ENCODE peak calls at places on chromosomes 7 and 10, in nine cellular contexts. O, I, Q, Y, J, W, Z, F and E are unnamed samples.

GRCh38 chr10:97278491-97278989 is 13.9 kb downstream of the ARHGAP19 start:
- DNase-seq in I (peak; percentile 65), F (no peak), J (peak; percentile 63), Y (peak; percentile 80), O (peak; percentile 90), W (no peak), Q (no peak), Z (no peak), E (peak; percentile 57)

GRCh38 chr7:45662018-45662417 is 87.8 kb downstream of the ADCY1 start:
- DNase-seq in O (no peak), Z (no peak), J (no peak), Q (no peak), I (no peak), W (no peak), Y (no peak), F (no peak), E (no peak)

GRCh38 chr7:53642361-53642760 is 606.9 kb downstream of the POM121L12 start:
- DNase-seq in J (no peak), Y (no peak), F (no peak), Q (no peak), Z (no peak), W (no peak), I (no peak), O (peak; percentile 11), E (no peak)

GRCh38 chr10:122056431-122057094 is 67.6 kb downstream of the TACC2 start:
- DNase-seq in Y (no peak), Q (no peak), J (no peak), O (no peak), F (no peak), W (no peak), Z (no peak), I (peak; percentile 44), E (no peak)

GRCh38 chr7:111138196-111138569 is 47.3 kb downstream of the LRRN3 start:
- DNase-seq in W (no peak), J (no peak), O (peak; percentile 64), Q (peak; percentile 27), Z (peak; percentile 15), F (no peak), Y (peak; percentile 87), I (no peak), E (peak; percentile 84)

GRCh38 chr7:129951076-129952011 is 1.4 kb downstream of the UBE2H start:
- DNase-seq in F (no peak), Q (peak; percentile 32), W (no peak), J (peak; percentile 46), I (no peak), Y (peak; percentile 15), O (peak; percentile 26), Z (peak; percentile 18), E (peak; percentile 16)

GRCh38 chr10:44864637-44865288 is 46.4 kb upstream of the TMEM72 start:
- DNase-seq in W (peak; percentile 89), Y (peak; percentile 92), I (peak; percentile 76), O (peak; percentile 82), Z (peak; percentile 89), J (peak; percentile 91), Q (peak; percentile 99), F (peak; percentile 98), E (peak; percentile 68)

GRCh38 chr7:101912711-101913110 is 95.3 kb downstream of the CUX1 start:
- DNase-seq in Z (no peak), O (no peak), Q (no peak), W (no peak), F (peak; percentile 8), I (no peak), J (no peak), Y (no peak), E (no peak)

GRCh38 chr7:92335574-92335973 is 89.8 kb downstream of the ANKIB1 start:
- DNase-seq in F (no peak), O (no peak), Y (no peak), J (no peak), I (no peak), Q (no peak), Z (no peak), W (no peak), E (no peak)

GRCh38 chr10:110224992-110225391 is 17.6 kb downstream of the MXI1 start:
- DNase-seq in Q (no peak), F (no peak), Z (no peak), J (no peak), O (no peak), I (no peak), W (no peak), Y (no peak), E (no peak)

GRCh38 chr10:15856328-15857000 is 3.8 kb downstream of the MINDY3 start:
- DNase-seq in F (no peak), Z (no peak), W (no peak), I (peak; percentile 12), Q (no peak), J (no peak), Y (no peak), O (no peak), E (no peak)

GRCh38 chr10:129968937-129969527 is 5.0 kb upstream of the EBF3 start:
- DNase-seq in Y (peak; percentile 91), F (no peak), I (no peak), J (peak; percentile 85), O (no peak), Q (peak; percentile 88), Z (peak; percentile 84), W (no peak), E (peak; percentile 7)

GRCh38 chr7:27459729-27460048 is 203.0 kb downstream of the HIBADH start:
- DNase-seq in F (no peak), Z (no peak), W (no peak), J (no peak), Y (no peak), I (no peak), O (no peak), Q (no peak), E (no peak)

GRCh38 chr7:117810642-117811512 is 62.4 kb downstream of the CTTNBP2 start:
- DNase-seq in W (no peak), I (no peak), Y (no peak), Q (no peak), Z (no peak), O (peak; percentile 57), J (peak; percentile 40), F (no peak), E (no peak)

DNA sequence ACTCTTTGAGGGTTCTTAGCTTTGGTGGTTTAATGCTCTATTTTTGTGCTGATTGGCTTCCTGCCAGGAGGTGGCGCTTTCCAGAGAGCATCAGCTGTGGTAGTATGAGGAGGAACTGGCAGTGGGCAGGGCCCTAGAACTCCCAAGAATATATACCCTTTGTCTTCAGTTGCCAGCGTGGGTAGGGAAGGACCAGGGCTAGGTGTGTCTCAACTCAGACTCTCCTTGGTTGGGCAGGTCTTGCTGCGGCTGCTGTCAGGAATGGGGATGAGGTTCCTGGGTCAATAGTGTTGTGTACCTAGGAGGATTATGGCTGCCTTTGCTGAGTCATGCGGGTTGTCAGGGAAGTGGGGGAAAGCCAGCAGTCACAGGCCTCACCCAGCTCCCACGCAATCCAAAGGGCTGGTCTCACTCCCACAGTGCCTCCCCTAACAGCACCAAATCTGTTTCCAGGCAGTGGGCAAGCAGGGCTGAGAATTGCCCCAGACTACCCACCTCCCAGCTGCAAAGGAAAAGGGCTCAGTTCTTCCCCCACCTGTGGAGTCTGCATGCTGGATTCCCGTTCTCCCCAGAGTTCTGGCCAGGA is 191.5 kb downstream of the PHTF2 start:
- DNase-seq in W (no peak), Q (no peak), O (no peak), F (no peak), J (no peak), I (no peak), Z (peak; percentile 36), Y (peak; percentile 43), E (peak; percentile 34)
- TF ChIP-seq CTCF in W (no peak), Q (no peak), O (no peak), F (no peak), J (no peak), I (no peak), Z (peak; percentile 36), Y (peak; percentile 40), E (peak; percentile 28)

GRCh38 chr10:132373241-132373955 is 23.6 kb upstream of the PWWP2B start:
- DNase-seq in F (peak; percentile 39), J (no peak), O (no peak), Y (no peak), I (no peak), Q (no peak), W (no peak), Z (no peak), E (no peak)

GRCh38 chr10:132369636-132370185 is 27.3 kb upstream of the PWWP2B start:
- DNase-seq in Z (no peak), I (no peak), W (no peak), F (peak; percentile 28), O (no peak), J (no peak), Y (no peak), Q (no peak), E (no peak)

GRCh38 chr10:132370426-132371340 is 26.3 kb upstream of the PWWP2B start:
- DNase-seq in J (no peak), O (no peak), I (no peak), Y (no peak), W (no peak), Q (no peak), F (peak; percentile 48), Z (no peak), E (no peak)

GRCh38 chr10:132372516-132373095 is 24.4 kb upstream of the PWWP2B start:
- DNase-seq in Z (no peak), J (no peak), W (no peak), I (no peak), O (no peak), Q (no peak), Y (no peak), F (peak; percentile 51), E (no peak)

GRCh38 chr10:132371641-132372081 is 25.3 kb upstream of the PWWP2B start:
- DNase-seq in Q (no peak), F (peak; percentile 43), Y (no peak), O (no peak), I (no peak), W (no peak), Z (no peak), J (no peak), E (peak; percentile 29)
- TF ChIP-seq CTCF in Q (no peak), F (no peak), Y (peak; percentile 55), O (peak; percentile 52), I (no peak), W (no peak), Z (peak; percentile 34), J (peak; percentile 38), E (peak; percentile 44)

DNA sequence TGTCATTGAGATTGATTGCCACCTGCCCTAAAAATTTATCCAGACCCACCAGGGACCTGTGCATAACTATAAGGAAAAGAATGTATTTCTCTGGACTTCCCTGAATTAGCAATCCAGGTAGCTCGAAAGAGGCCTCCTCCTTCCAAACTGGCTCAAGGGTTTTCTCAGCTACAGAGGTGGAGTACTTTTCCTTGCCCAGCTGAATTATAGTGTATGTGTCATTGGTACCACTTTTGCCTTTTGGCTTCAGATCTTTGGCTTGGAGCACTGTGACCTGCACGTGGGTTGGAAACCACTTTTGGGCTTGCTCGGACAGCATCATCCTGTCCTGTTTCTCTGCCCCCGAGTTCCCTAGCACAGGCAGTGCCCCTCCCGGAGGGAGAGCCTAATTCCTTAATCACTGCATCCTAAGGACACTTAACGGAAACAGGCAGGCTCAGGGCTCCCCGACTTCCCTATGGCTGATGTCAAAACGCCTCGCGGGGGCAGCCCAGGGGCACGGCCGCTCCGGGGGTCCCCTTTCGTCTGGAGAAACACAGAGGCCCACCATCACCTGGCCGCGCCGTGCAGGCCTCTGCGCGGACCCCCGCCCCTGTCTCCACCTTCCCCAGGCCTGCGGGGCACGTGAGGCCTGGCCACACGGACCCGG is 775 bp downstream of the RAB11FIP2 start:
- DNase-seq in I (peak; percentile 51), O (peak; percentile 38), Y (peak; percentile 42), J (peak; percentile 30), W (peak; percentile 34), Q (no peak), F (no peak), Z (peak; percentile 25), E (peak; percentile 34)
- TF ChIP-seq CTCF in I (no peak), O (no peak), Y (no peak), J (no peak), W (no peak), Q (no peak), F (no peak), Z (no peak), E (no peak)

GRCh38 chr10:51699145-51699474 is 285 bp downstream of the CSTF2T start:
- DNase-seq in I (no peak), F (no peak), O (no peak), Q (no peak), J (no peak), W (no peak), Y (no peak), Z (peak; percentile 12), E (no peak)
- TF ChIP-seq CTCF in I (no peak), F (no peak), O (no peak), Q (no peak), J (no peak), W (no peak), Y (no peak), Z (no peak), E (no peak)